ENCODE peak calls at places on chromosomes 3 and 15, in four cellular contexts. F, X, A and D are unnamed samples.

GRCh38 chr15:44299997-44300396 is 11.5 kb downstream of the GOLM2 start:
- DNase-seq in F (no peak), X (no peak), A (no peak), D (no peak)

GRCh38 chr3:27224197-27224596 is 145.0 kb downstream of the NEK10 start:
- DNase-seq in F (no peak), X (peak), A (no peak), D (no peak)

GRCh38 chr3:100042144-100042543 is 72.2 kb downstream of the FILIP1L start:
- DNase-seq in F (peak), X (peak), A (no peak), D (peak)

GRCh38 chr3:14866627-14867026 is 47.9 kb downstream of the FGD5 start:
- DNase-seq in F (no peak), X (no peak), A (no peak), D (no peak)

GRCh38 chr3:155572085-155572484 is 172.8 kb downstream of the PLCH1 start:
- DNase-seq in F (no peak), X (peak), A (no peak), D (no peak)

GRCh38 chr3:59685432-59685831 is 635.6 kb upstream of the CFAP20DC start:
- DNase-seq in F (no peak), X (no peak), A (no peak), D (no peak)

GRCh38 chr15:40957581-40958051 is 4.3 kb downstream of the CHAC1 start:
- DNase-seq in F (peak), X (no peak), A (no peak), D (no peak)

GRCh38 chr15:67409175-67409574 is 111.8 kb upstream of the C15orf61 start:
- DNase-seq in F (no peak), X (no peak), A (no peak), D (no peak)

GRCh38 chr15:29990035-29990434 is 92.7 kb upstream of the GOLGA8J start:
- DNase-seq in F (no peak), X (no peak), A (no peak), D (no peak)

GRCh38 chr3:148227534-148227933 is 470.2 kb upstream of the AGTR1 start:
- DNase-seq in F (no peak), X (peak), A (no peak), D (peak)

GRCh38 chr15:89492111-89492641 is 4.2 kb downstream of the RHCG start:
- DNase-seq in F (peak), X (no peak), A (no peak), D (no peak)

GRCh38 chr3:153221748-153222162 is 59.7 kb downstream of the RAP2B start:
- DNase-seq in F (peak), X (peak), A (no peak), D (peak)

GRCh38 chr15:97140216-97140615 is 809.7 kb downstream of the NR2F2 start:
- DNase-seq in F (no peak), X (no peak), A (no peak), D (no peak)

GRCh38 chr15:31065824-31066223 is 35.7 kb downstream of the TRPM1 start:
- DNase-seq in F (no peak), X (no peak), A (no peak), D (no peak)

GRCh38 chr15:25762015-25762662 is 101.0 kb downstream of the ATP10A start:
- DNase-seq in F (no peak), X (no peak), A (no peak), D (no peak)

GRCh38 chr15:77889009-77889806 is 188.3 kb downstream of the TBC1D2B start:
- DNase-seq in F (no peak), X (no peak), A (no peak), D (no peak)

GRCh38 chr3:42257007-42257406 is 9.0 kb downstream of the CCK start:
- DNase-seq in F (no peak), X (no peak), A (no peak), D (no peak)

GRCh38 chr3:9316881-9317341 is 45.9 kb upstream of the THUMPD3 start:
- DNase-seq in F (no peak), X (peak), A (no peak), D (no peak)

GRCh38 chr3:182795383-182795782 is 2.1 kb downstream of the ATP11B start:
- DNase-seq in F (no peak), X (peak), A (no peak), D (no peak)

GRCh38 chr3:69186575-69187093 is 64.2 kb upstream of the LMOD3 start:
- DNase-seq in F (no peak), X (no peak), A (no peak), D (no peak)

GRCh38 chr15:27017168-27017809 is 46.3 kb downstream of the GABRG3 start:
- DNase-seq in F (peak), X (peak), A (no peak), D (peak)

GRCh38 chr15:67915374-67916050 is 75.7 kb upstream of the RNU6-1 start:
- DNase-seq in F (no peak), X (peak), A (no peak), D (no peak)

GRCh38 chr3:42118762-42119361 is 27.7 kb downstream of the TRAK1 start:
- DNase-seq in F (peak), X (peak), A (peak), D (no peak)

GRCh38 chr15:38682861-38683260 is 118.2 kb upstream of the RASGRP1 start:
- DNase-seq in F (no peak), X (no peak), A (no peak), D (no peak)
- H3K27ac ChIP-seq in F (no peak), X (no peak), A (no peak), D (no peak)

GRCh38 chr3:184716652-184717607 is 5.1 kb upstream of the MAGEF1 start:
- DNase-seq in F (peak), X (peak), A (no peak), D (no peak)
- H3K4me3 ChIP-seq in F (no peak), X (no peak), A (no peak), D (no peak)

GRCh38 chr3:124075758-124076157 is 83.8 kb upstream of the ROPN1 start:
- DNase-seq in F (no peak), X (no peak), A (no peak), D (no peak)
- H3K27ac ChIP-seq in F (peak), X (no peak), A (no peak), D (no peak)

GRCh38 chr3:11346416-11346815 is 74.2 kb downstream of the ATG7 start:
- DNase-seq in F (no peak), X (no peak), A (no peak), D (peak)
- H3K4me3 ChIP-seq in F (no peak), X (no peak), A (no peak), D (no peak)

GRCh38 chr3:87225659-87226058 is 1.4 kb upstream of the CHMP2B start:
- DNase-seq in F (no peak), X (no peak), A (no peak), D (no peak)

GRCh38 chr3:87227104-87227834 is at the start of gene CHMP2B:
- DNase-seq in F (peak), X (peak), A (peak), D (peak)

GRCh38 chr3:87227835-87228144 is 681 bp downstream of the CHMP2B start:
- DNase-seq in F (no peak), X (no peak), A (no peak), D (no peak)

GRCh38 chr3:87229113-87229512 is 2.0 kb downstream of the CHMP2B start:
- DNase-seq in F (no peak), X (no peak), A (no peak), D (no peak)

GRCh38 chr3:87228316-87228715 is 1.2 kb downstream of the CHMP2B start:
- DNase-seq in F (no peak), X (peak), A (no peak), D (no peak)
- H3K27ac ChIP-seq in F (no peak), X (no peak), A (no peak), D (no peak)

GRCh38 chr3:62556121-62556520 is 182.8 kb upstream of the FEZF2 start:
- DNase-seq in F (no peak), X (no peak), A (no peak), D (no peak)
- H3K4me3 ChIP-seq in F (no peak), X (no peak), A (no peak), D (no peak)

DNA sequence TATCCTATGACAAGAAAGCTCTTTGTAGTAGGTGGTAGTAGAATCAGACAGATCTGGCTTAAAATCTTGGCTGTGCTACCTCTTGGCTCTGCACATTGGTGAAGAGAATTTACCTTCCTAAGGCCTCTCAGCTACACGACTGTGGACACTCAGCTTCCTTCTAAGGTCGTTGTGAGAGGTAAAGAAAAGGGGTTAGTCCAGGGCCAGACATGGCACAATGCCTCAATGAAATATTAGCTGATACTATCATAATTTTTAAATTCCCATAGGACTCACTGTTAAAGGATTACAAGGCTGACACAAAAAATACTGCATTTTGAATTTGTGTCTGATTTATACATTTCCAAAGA is 80.4 kb downstream of the IGF1R start:
- DNase-seq in F (no peak), X (no peak), A (no peak), D (no peak)
- H3K27ac ChIP-seq in F (peak), X (peak), A (peak), D (peak)